ENCODE peak calls at places on chromosomes 6 and 20, in four cellular contexts. W, K, M and D are unnamed samples.

GRCh38 chr6:132490478-132491204 is 22.3 kb downstream of the STX7 start:
- DNase-seq in W (no peak), K (no peak), M (no peak), D (no peak)

GRCh38 chr6:143103916-143104315 is 43.2 kb downstream of the AIG1 start:
- DNase-seq in W (no peak), K (no peak), M (no peak), D (no peak)

GRCh38 chr20:62069741-62070216 is 4.1 kb upstream of the TAF4 start:
- DNase-seq in W (no peak), K (peak), M (no peak), D (no peak)

GRCh38 chr20:4524792-4525191 is 196.9 kb upstream of the PRND start:
- DNase-seq in W (no peak), K (no peak), M (no peak), D (no peak)

GRCh38 chr20:58147628-58148370 is 80.7 kb downstream of the ANKRD60 start:
- DNase-seq in W (no peak), K (no peak), M (no peak), D (no peak)

GRCh38 chr20:23753194-23753548 is 2.4 kb upstream of the CST1 start:
- DNase-seq in W (no peak), K (no peak), M (no peak), D (no peak)

GRCh38 chr6:112183271-112183671 is 71.1 kb downstream of the LAMA4 start:
- DNase-seq in W (no peak), K (peak), M (peak), D (no peak)

GRCh38 chr6:129866688-129867087 is 5.6 kb upstream of the TMEM244 start:
- DNase-seq in W (no peak), K (no peak), M (no peak), D (no peak)

GRCh38 chr6:140806431-140806830 is 1326.3 kb upstream of the GJE1 start:
- DNase-seq in W (no peak), K (no peak), M (no peak), D (no peak)

GRCh38 chr6:110564703-110565421 is 88.4 kb upstream of the SLC22A16 start:
- DNase-seq in W (no peak), K (no peak), M (no peak), D (no peak)

GRCh38 chr6:126076992-126077664 is 90.8 kb downstream of the TRMT11 start:
- DNase-seq in W (no peak), K (no peak), M (no peak), D (no peak)

GRCh38 chr20:46708172-46708860 is 1.1 kb upstream of the SLC2A10 start:
- DNase-seq in W (no peak), K (no peak), M (no peak), D (no peak)

GRCh38 chr6:168319279-168320051 is at the start of gene DACT2:
- DNase-seq in W (no peak), K (peak), M (no peak), D (no peak)

GRCh38 chr6:163469459-163469858 is 54.9 kb downstream of the QKI start:
- DNase-seq in W (no peak), K (no peak), M (no peak), D (no peak)

GRCh38 chr6:20208687-20209378 is 3.4 kb downstream of the MBOAT1 start:
- DNase-seq in W (no peak), K (peak), M (no peak), D (no peak)

GRCh38 chr20:58692579-58693225 is at the start of gene NPEPL1:
- DNase-seq in W (no peak), K (peak), M (peak), D (no peak)

GRCh38 chr6:22025468-22026159 is 271.2 kb downstream of the PRL start:
- DNase-seq in W (no peak), K (peak), M (peak), D (no peak)

GRCh38 chr20:46293084-46293483 is 15.2 kb downstream of the CDH22 start:
- DNase-seq in W (no peak), K (peak), M (no peak), D (no peak)

GRCh38 chr20:37935435-37935834 is 32.5 kb downstream of the VSTM2L start:
- DNase-seq in W (no peak), K (peak), M (no peak), D (no peak)

GRCh38 chr20:47704746-47705496 is 80.4 kb downstream of the SULF2 start:
- DNase-seq in W (no peak), K (peak), M (no peak), D (no peak)

GRCh38 chr6:11714798-11715285 is 63.8 kb downstream of the ADTRP start:
- DNase-seq in W (no peak), K (no peak), M (no peak), D (no peak)

GRCh38 chr6:13787146-13787545 is 27.2 kb downstream of the MCUR1 start:
- DNase-seq in W (no peak), K (peak), M (no peak), D (no peak)

GRCh38 chr6:145960918-145961604 is 3.1 kb downstream of the SHPRH start:
- DNase-seq in W (no peak), K (peak), M (no peak), D (no peak)

GRCh38 chr6:82968708-82969107 is 96.9 kb downstream of the UBE3D start:
- DNase-seq in W (no peak), K (no peak), M (no peak), D (no peak)

GRCh38 chr20:32535953-32536823 is 48.9 kb downstream of the NOL4L start:
- DNase-seq in W (no peak), K (peak), M (no peak), D (no peak)

GRCh38 chr6:21625642-21626041 is 32.1 kb downstream of the SOX4 start:
- DNase-seq in W (no peak), K (no peak), M (no peak), D (no peak)

GRCh38 chr20:805713-806112 is 27.8 kb upstream of the FAM110A start:
- DNase-seq in W (no peak), K (no peak), M (no peak), D (no peak)

GRCh38 chr20:32252189-32252588 is 25.3 kb upstream of the KIF3B start:
- DNase-seq in W (no peak), K (no peak), M (no peak), D (no peak)

GRCh38 chr20:41411458-41411857 is 44.8 kb upstream of the EMILIN3 start:
- DNase-seq in W (no peak), K (peak), M (no peak), D (no peak)

GRCh38 chr6:157613011-157613522 is 210.0 kb upstream of the SNX9 start:
- DNase-seq in W (no peak), K (peak), M (no peak), D (no peak)

GRCh38 chr6:122789078-122789861 is at the start of gene SMPDL3A:
- DNase-seq in W (peak), K (peak), M (peak), D (peak)

GRCh38 chr6:70510600-70510999 is 56.1 kb upstream of the SDHAF4 start:
- DNase-seq in W (no peak), K (no peak), M (no peak), D (no peak)

GRCh38 chr6:137342607-137343186 is 123.5 kb upstream of the IFNGR1 start:
- DNase-seq in W (no peak), K (no peak), M (no peak), D (no peak)

DNA sequence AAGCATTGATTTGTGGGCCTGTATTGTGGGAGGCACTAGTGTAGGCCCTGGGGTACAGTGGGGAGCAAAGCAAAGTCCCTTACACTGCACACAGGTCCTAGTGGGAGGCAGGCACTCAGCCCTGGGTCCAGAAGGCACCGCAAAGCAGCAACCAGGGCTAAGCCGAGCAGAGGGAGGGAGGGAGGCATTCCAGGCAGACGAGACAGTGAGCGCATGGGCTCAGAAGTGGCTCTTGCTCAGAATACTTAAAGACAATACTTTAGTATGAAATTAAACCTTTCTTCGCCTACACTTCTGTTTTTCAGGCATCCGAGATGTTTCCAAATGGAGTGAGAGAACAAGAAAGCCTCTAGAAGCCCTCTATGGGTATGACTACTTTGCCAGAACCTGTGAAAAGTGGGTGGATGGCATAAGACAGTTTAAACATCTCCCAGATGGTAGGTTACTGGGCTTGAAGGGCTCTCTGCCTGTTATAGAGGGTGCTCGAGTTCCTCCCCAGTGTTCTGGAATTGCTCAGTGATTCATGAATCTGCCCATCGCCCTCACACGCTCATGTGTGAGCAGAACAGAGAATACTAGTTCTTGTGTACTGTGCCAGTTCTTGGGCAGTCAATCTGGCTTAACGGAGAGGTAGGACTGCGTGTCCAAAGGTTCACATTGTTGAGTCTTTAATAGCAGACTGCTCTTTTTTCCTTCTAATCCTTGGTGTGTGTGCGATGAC is 18.7 kb downstream of the BPHL start:
- DNase-seq in W (no peak), K (no peak), M (no peak), D (no peak)
- H3K27ac ChIP-seq in W (no peak), K (no peak), M (peak), D (no peak)

GRCh38 chr6:50826037-50826761 is 7.5 kb downstream of the TFAP2B start:
- DNase-seq in W (no peak), K (no peak), M (no peak), D (no peak)
- H3K27ac ChIP-seq in W (no peak), K (no peak), M (no peak), D (no peak)

GRCh38 chr6:109296971-109297372 is 85.3 kb downstream of the CD164 start:
- DNase-seq in W (no peak), K (no peak), M (no peak), D (no peak)

GRCh38 chr6:109292983-109293586 is 89.2 kb downstream of the CD164 start:
- DNase-seq in W (no peak), K (no peak), M (no peak), D (no peak)

GRCh38 chr6:109296305-109296915 is 85.9 kb downstream of the CD164 start:
- DNase-seq in W (no peak), K (no peak), M (no peak), D (no peak)

GRCh38 chr6:109295766-109296156 is 86.5 kb downstream of the CD164 start:
- DNase-seq in W (no peak), K (no peak), M (no peak), D (no peak)

DNA sequence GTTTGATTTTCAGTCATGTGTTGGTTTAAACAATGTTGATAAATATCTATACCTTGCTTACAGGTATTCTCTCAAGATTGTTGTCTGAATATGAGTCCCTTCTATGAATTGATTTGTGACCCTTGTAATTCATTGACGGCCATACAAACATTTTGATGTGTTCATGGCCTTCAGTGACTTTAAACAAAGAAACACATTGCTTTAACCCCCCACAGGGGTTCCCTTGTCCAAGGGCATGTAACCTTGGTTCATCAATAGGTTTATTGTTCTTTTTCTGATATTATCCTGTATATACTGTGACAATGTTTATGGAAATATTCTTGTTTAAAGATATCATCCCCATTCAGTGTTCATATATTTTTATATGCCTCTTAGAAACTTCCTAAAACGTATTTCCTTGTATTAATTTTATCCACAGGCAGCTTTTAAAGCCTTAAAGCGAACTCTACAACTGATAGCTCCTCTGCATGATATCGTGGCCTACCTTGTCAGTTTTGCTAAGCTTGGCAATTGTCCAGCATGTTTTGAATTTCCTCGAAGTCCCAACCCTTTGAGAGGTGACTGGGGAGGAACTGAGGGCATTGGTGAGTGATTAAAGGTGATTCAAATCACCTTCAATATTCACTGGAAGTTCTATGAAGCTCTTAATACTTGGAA is 87.0 kb downstream of the CD164 start:
- DNase-seq in W (no peak), K (no peak), M (no peak), D (no peak)
- H3K27ac ChIP-seq in W (no peak), K (no peak), M (no peak), D (no peak)

GRCh38 chr6:106094964-106095335 is 8.8 kb downstream of the PRDM1 start:
- DNase-seq in W (no peak), K (no peak), M (no peak), D (no peak)

GRCh38 chr6:106098383-106099234 is 12.5 kb downstream of the PRDM1 start:
- DNase-seq in W (no peak), K (peak), M (no peak), D (no peak)

GRCh38 chr6:106099235-106099537 is 13.1 kb downstream of the PRDM1 start:
- DNase-seq in W (no peak), K (peak), M (no peak), D (no peak)

GRCh38 chr6:106100755-106101154 is 14.6 kb downstream of the PRDM1 start:
- DNase-seq in W (no peak), K (no peak), M (no peak), D (no peak)

DNA sequence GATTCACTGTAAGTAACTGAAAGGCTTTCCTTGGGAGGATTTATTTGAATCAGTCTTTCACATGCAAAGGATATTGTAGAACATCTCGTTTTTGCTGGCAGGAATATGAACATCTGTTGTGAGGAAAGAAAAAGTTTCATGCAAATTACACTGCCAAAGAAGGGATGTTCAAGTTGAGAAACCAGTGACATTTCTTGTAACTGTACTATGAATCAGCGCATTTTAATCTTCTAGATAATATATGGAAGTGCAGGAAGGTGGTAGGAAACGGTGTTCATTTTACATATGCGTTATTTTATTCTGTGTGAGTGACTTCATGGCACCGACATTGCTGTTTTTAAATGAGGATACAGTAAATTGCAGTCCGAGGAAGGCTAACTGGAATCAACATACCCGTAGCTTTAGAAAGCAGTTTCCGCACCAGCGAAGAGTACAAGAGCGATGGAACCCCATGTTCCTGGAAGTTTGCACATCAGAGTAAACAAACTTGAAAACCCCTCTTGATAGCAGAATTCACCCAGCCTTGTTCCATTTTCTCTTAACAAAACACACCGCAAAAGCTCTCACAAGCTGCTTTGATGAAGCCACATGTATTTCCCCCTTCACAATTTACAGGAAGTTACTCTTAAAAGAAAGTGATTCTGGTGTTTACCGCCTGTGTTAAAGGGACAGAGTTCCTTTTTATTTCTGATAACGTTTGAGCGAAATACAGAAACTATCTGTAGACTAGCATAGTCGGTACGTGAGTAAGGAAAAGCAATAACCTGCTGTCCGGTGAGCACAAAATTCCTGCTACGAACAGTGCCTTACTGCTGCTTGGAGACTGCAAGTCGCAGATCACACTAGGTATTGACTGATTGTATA is 11.5 kb downstream of the PRDM1 start:
- DNase-seq in W (no peak), K (peak), M (no peak), D (no peak)
- H3K27ac ChIP-seq in W (peak), K (no peak), M (peak), D (peak)

DNA sequence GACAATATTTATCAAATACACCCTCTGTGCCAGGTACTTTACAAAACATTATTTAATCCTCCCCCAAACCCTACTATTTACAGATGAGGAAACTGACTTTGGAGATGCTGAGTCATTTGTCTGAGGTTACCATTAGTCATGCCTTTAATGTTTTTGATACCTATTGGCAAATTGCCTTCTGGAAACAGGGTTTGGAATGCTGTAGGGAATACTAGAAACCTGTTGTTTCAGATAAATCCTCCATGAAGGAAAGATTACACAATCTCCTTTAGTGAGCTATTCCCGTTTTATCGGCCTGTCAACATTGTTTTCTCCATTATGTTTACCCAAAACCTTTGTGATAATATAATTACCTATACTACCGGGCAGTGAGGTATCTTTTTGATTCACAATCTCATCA is 93.6 kb upstream of the ADGRF1 start:
- DNase-seq in W (no peak), K (peak), M (no peak), D (no peak)
- H3K27ac ChIP-seq in W (no peak), K (no peak), M (peak), D (no peak)

DNA sequence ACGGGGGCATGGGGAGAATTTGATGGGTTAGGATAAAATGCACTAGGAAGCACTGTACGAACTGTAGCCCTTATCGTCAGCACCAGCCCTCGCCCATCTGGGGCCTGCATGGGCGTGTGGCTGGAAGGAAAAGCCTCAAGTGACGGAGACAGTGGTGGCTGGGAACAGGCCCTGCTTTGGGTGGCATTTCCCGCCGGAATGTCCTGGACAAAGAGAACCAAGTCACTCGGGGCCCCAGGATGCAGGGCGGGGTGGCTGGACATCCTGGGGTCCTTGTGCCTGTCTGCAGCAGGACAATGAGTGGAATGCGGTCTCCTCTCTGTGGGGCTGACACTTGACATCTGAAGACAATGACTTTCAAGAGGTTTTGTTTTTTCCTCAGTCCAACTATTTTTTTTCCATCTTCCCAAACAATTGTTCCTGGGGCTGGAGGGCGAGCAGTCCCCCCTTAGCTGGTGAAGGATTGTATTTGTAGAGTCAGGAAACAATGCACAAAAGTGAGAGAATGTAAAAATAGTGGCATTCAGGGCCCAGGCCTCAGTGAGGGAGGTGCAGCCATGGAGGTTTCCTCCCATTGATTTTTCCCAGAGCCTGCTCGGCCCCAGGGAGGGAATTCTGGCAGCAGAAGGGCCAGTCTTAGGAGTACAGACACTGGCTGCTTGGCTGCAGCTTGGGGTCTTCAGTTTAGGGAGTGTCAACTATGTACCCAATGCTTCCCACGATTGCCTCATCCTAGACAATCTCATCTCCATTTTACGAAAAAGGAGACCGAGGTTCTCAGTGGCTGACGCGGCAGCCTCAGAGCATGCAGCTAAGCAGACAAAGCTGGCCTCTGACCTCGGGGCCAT is 64.4 kb downstream of the PREX1 start:
- DNase-seq in W (no peak), K (no peak), M (peak), D (no peak)
- H3K27ac ChIP-seq in W (peak), K (no peak), M (peak), D (peak)

DNA sequence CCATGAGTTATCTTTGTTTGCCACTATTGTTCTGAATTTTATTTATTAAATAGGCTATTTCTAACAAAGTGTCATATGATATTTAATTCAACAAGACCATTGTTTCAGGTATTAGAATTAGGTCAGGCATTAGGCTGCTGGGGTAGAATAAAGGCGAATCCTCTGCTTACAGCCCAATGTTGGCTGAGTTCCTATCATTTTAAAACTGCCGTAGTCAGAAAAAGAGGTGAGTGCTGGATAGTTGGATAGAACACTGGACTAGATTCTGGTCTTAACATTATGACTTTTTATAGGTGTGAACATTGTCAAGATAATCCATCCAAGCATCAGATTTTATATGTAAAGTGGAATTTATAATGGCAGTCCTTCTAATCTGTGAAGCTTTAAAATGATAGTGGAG is 6.3 kb downstream of the RIMS1 start:
- DNase-seq in W (no peak), K (no peak), M (no peak), D (no peak)
- H3K27ac ChIP-seq in W (no peak), K (no peak), M (no peak), D (no peak)